ENCODE peak calls at places on chromosomes 11 and 22, in five cellular contexts. Y is T-helper 2 cell treated with Interferon-gamma antibody and Interleukin-4, amounts not matched to agents 5 μg/mL and 100 μg/mL, for 36 hours; F is fibroblast of the aortic adventitia; W is stimulated activated CD4-positive, alpha-beta T cell treated with anti-CD3 and anti-CD28 coated beads, Interleukin-12 subunit alpha, Interleukin-12 subunit beta, amount 100 ng/mL, for 48 hours; O is WTC11. L is an unnamed sample.

GRCh38 chr11:71977743-71978418 is 20.8 kb upstream of the IL18BP start:
- DNase-seq in Y (peak; percentile 34), F (peak; percentile 75), W (no peak), O (peak; percentile 33), L (no peak)

GRCh38 chr11:95577716-95578460 is 211.7 kb downstream of the FAM76B start:
- DNase-seq in Y (no peak), F (peak; percentile 84), W (no peak), O (no peak), L (no peak)

GRCh38 chr11:7575841-7576451 is 62.1 kb downstream of the PPFIBP2 start:
- DNase-seq in Y (no peak), F (no peak), W (no peak), O (no peak), L (peak; percentile 55)

GRCh38 chr11:119107538-119108150 is 500 bp downstream of the C2CD2L start:
- DNase-seq in Y (no peak), F (no peak), W (no peak), O (no peak), L (no peak)

GRCh38 chr11:73729594-73730206 is 31.2 kb downstream of the RAB6A start:
- DNase-seq in Y (no peak), F (no peak), W (no peak), O (peak; percentile 67), L (peak; percentile 52)

GRCh38 chr11:10208045-10208674 is 85.9 kb downstream of the SBF2 start:
- DNase-seq in Y (no peak), F (peak; percentile 73), W (no peak), O (no peak), L (no peak)

GRCh38 chr11:533049-533585 is 2.3 kb downstream of the HRAS start:
- DNase-seq in Y (no peak), F (no peak), W (no peak), O (peak; percentile 8), L (no peak)

GRCh38 chr11:123308077-123308476 is 113.0 kb upstream of the CLMP start:
- DNase-seq in Y (no peak), F (peak; percentile 71), W (no peak), O (no peak), L (no peak)

GRCh38 chr11:47987781-47988180 is 7.4 kb downstream of the PTPRJ start:
- DNase-seq in Y (no peak), F (no peak), W (no peak), O (no peak), L (no peak)

GRCh38 chr11:17827006-17827405 is 92.4 kb downstream of the KCNC1 start:
- DNase-seq in Y (no peak), F (no peak), W (no peak), O (no peak), L (no peak)

GRCh38 chr11:17208257-17208999 is 642 bp upstream of the PIK3C2A start:
- DNase-seq in Y (no peak), F (peak; percentile 72), W (peak; percentile 12), O (peak; percentile 63), L (peak; percentile 44)

GRCh38 chr11:3735827-3736226 is 61.5 kb downstream of the NUP98 start:
- DNase-seq in Y (no peak), F (no peak), W (no peak), O (no peak), L (no peak)

GRCh38 chr22:28799125-28799833 is 1.1 kb downstream of the XBP1 start:
- DNase-seq in Y (peak; percentile 31), F (peak; percentile 97), W (no peak), O (no peak), L (no peak)

GRCh38 chr11:126282742-126283591 is at the start of gene TIRAP:
- DNase-seq in Y (peak; percentile 62), F (peak; percentile 42), W (peak; percentile 30), O (peak; percentile 44), L (peak; percentile 74)

GRCh38 chr11:130131957-130132850 is 27.4 kb upstream of the ST14 start:
- DNase-seq in Y (peak; percentile 23), F (peak; percentile 81), W (peak; percentile 18), O (peak; percentile 67), L (no peak)

GRCh38 chr11:73779084-73779902 is 8.4 kb upstream of the MRPL48 start:
- DNase-seq in Y (peak; percentile 98), F (peak; percentile 96), W (peak; percentile 99), O (peak; percentile 99), L (peak; percentile 97)

GRCh38 chr22:35892192-35892591 is 136.4 kb downstream of the RBFOX2 start:
- DNase-seq in Y (no peak), F (peak; percentile 78), W (no peak), O (no peak), L (no peak)

GRCh38 chr22:23837496-23837859 is 1.3 kb downstream of the DERL3 start:
- DNase-seq in Y (no peak), F (no peak), W (no peak), O (no peak), L (no peak)

GRCh38 chr11:19433791-19434190 is 193.0 kb upstream of the E2F8 start:
- DNase-seq in Y (no peak), F (no peak), W (no peak), O (no peak), L (no peak)

GRCh38 chr11:1486054-1486825 is at the start of gene MOB2:
- DNase-seq in Y (no peak), F (no peak), W (no peak), O (peak; percentile 38), L (no peak)

GRCh38 chr11:57213282-57214086 is 23.6 kb downstream of the APLNR start:
- DNase-seq in Y (no peak), F (peak; percentile 33), W (no peak), O (peak; percentile 39), L (peak; percentile 88)

GRCh38 chr22:48366591-48366990 is 1461.1 kb downstream of the BRD1 start:
- DNase-seq in Y (no peak), F (no peak), W (no peak), O (no peak), L (no peak)

GRCh38 chr11:94376841-94377240 is 24.4 kb downstream of the GPR83 start:
- DNase-seq in Y (no peak), F (no peak), W (no peak), O (no peak), L (no peak)

GRCh38 chr22:36807627-36808026 is 9.2 kb downstream of the PVALB start:
- DNase-seq in Y (no peak), F (no peak), W (no peak), O (no peak), L (no peak)

GRCh38 chr22:41216984-41217383 is 11.9 kb downstream of the L3MBTL2 start:
- DNase-seq in Y (no peak), F (no peak), W (no peak), O (no peak), L (no peak)

GRCh38 chr22:37258005-37258790 is 14.1 kb upstream of the RAC2 start:
- DNase-seq in Y (no peak), F (no peak), W (no peak), O (no peak), L (no peak)

GRCh38 chr11:63998558-63999348 is 12.5 kb downstream of the OTUB1 start:
- DNase-seq in Y (no peak), F (no peak), W (no peak), O (peak; percentile 70), L (peak; percentile 72)